ENCODE peak calls at places on chromosomes 13 and 19, in four cellular contexts. One of them, this sample, is unnamed.
A peak's percentile ranks its signal among the peaks of the same experiment; 100 is the strongest.

GRCh38 chr13:78589206-78589605 is 14.1 kb downstream of the POU4F1 start:
- DNase-seq in WERI-Rb-1: no peak
- DNase-seq in fibroblast of gingiva: no peak
- DNase-seq in Daoy: peak; percentile 52
- DNase-seq in this sample: no peak

GRCh38 chr19:33819875-33820781 is 23.5 kb downstream of the KCTD15 start:
- DNase-seq in fibroblast of gingiva: peak; percentile 89
- DNase-seq in Daoy: peak; percentile 90
- DNase-seq in WERI-Rb-1: no peak
- DNase-seq in this sample: peak; percentile 96

GRCh38 chr19:19752760-19753403 is 20.0 kb upstream of the ZNF14 start:
- DNase-seq in WERI-Rb-1: no peak
- DNase-seq in Daoy: no peak
- DNase-seq in fibroblast of gingiva: no peak
- DNase-seq in this sample: no peak

GRCh38 chr13:48176781-48177180 is 56.2 kb upstream of the ITM2B start:
- DNase-seq in Daoy: no peak
- DNase-seq in WERI-Rb-1: peak; percentile 37
- DNase-seq in fibroblast of gingiva: no peak
- DNase-seq in this sample: no peak

GRCh38 chr13:45482571-45483173 is 17.9 kb downstream of the COG3 start:
- DNase-seq in fibroblast of gingiva: no peak
- DNase-seq in Daoy: no peak
- DNase-seq in WERI-Rb-1: no peak
- DNase-seq in this sample: no peak

GRCh38 chr13:88176231-88176630 is 505.1 kb downstream of the SLITRK5 start:
- DNase-seq in WERI-Rb-1: no peak
- DNase-seq in fibroblast of gingiva: no peak
- DNase-seq in Daoy: no peak
- DNase-seq in this sample: no peak

GRCh38 chr19:49786432-49786831 is 19.6 kb downstream of the AP2A1 start:
- DNase-seq in WERI-Rb-1: no peak
- DNase-seq in fibroblast of gingiva: peak; percentile 36
- DNase-seq in Daoy: peak; percentile 39
- DNase-seq in this sample: no peak

GRCh38 chr19:41403181-41403970 is 5.8 kb downstream of the BCKDHA start:
- DNase-seq in WERI-Rb-1: no peak
- DNase-seq in fibroblast of gingiva: no peak
- DNase-seq in Daoy: no peak
- DNase-seq in this sample: no peak